ENCODE peak calls at places on chromosomes 1 and 21, in five cellular contexts. B is uterus, R is NB4, C is epithelial cell of esophagus, Z is prostate gland. W is an unnamed sample.

GRCh38 chr1:215417122-215417521 is 150.0 kb upstream of the KCTD3 start:
- DNase-seq in B (no peak), R (no peak), C (peak; percentile 32), Z (no peak), W (no peak)

GRCh38 chr1:23020731-23021130 is 1.5 kb downstream of the KDM1A start:
- DNase-seq in B (no peak), R (no peak), C (peak; percentile 4), Z (no peak), W (no peak)

GRCh38 chr1:109687641-109688499 is at the start of gene GSTM1:
- DNase-seq in B (peak; percentile 80), R (no peak), C (no peak), Z (no peak), W (no peak)

GRCh38 chr1:229945795-229946194 is 121.2 kb upstream of the GALNT2 start:
- DNase-seq in B (no peak), R (no peak), C (no peak), Z (no peak), W (no peak)

GRCh38 chr1:76826072-76826827 is 41.0 kb upstream of the ST6GALNAC5 start:
- DNase-seq in B (no peak), R (no peak), C (peak; percentile 76), Z (no peak), W (peak; percentile 5)

GRCh38 chr1:244874974-244875579 is 10.7 kb upstream of the HNRNPU start:
- DNase-seq in B (no peak), R (peak; percentile 65), C (no peak), Z (no peak), W (no peak)

GRCh38 chr1:225903623-225904022 is 14.7 kb upstream of the LEFTY1 start:
- DNase-seq in B (no peak), R (no peak), C (no peak), Z (no peak), W (no peak)

GRCh38 chr1:161427733-161428516 is 60.2 kb upstream of the CFAP126 start:
- DNase-seq in B (no peak), R (peak; percentile 36), C (peak; percentile 65), Z (no peak), W (peak; percentile 52)

GRCh38 chr1:39105061-39105840 is 79.1 kb downstream of the NDUFS5 start:
- DNase-seq in B (peak; percentile 71), R (peak; percentile 53), C (peak; percentile 84), Z (peak; percentile 65), W (peak; percentile 76)

GRCh38 chr1:167165948-167166702 is 54.6 kb upstream of the POU2F1 start:
- DNase-seq in B (no peak), R (no peak), C (no peak), Z (peak; percentile 29), W (no peak)

GRCh38 chr1:151800830-151801229 is 4.4 kb downstream of the LINGO4 start:
- DNase-seq in B (no peak), R (no peak), C (no peak), Z (no peak), W (no peak)

GRCh38 chr21:35156293-35156976 is 107.3 kb upstream of the RUNX1 start:
- DNase-seq in B (no peak), R (no peak), C (no peak), Z (no peak), W (no peak)

GRCh38 chr1:51946300-51946699 is 44.2 kb downstream of the RAB3B start:
- DNase-seq in B (no peak), R (no peak), C (peak; percentile 34), Z (no peak), W (peak; percentile 53)

GRCh38 chr1:50989694-50990093 is 19.6 kb downstream of the CDKN2C start:
- DNase-seq in B (no peak), R (no peak), C (no peak), Z (no peak), W (no peak)

GRCh38 chr1:119829636-119830035 is 18.4 kb upstream of the REG4 start:
- DNase-seq in B (no peak), R (no peak), C (no peak), Z (no peak), W (no peak)

GRCh38 chr21:35528109-35529042 is 479.3 kb upstream of the RUNX1 start:
- DNase-seq in B (no peak), R (peak; percentile 63), C (no peak), Z (no peak), W (peak; percentile 17)

GRCh38 chr1:240497908-240498307 is 114.0 kb downstream of the GREM2 start:
- DNase-seq in B (no peak), R (no peak), C (no peak), Z (no peak), W (no peak)

GRCh38 chr1:208238710-208239517 is 5.3 kb downstream of the PLXNA2 start:
- DNase-seq in B (peak; percentile 55), R (peak; percentile 44), C (peak; percentile 93), Z (peak; percentile 56), W (peak; percentile 80)

GRCh38 chr1:197958861-197959260 is 41.7 kb downstream of the LHX9 start:
- DNase-seq in B (no peak), R (no peak), C (no peak), Z (no peak), W (no peak)

GRCh38 chr21:45965084-45965826 is 16.3 kb upstream of the COL6A1 start:
- DNase-seq in B (no peak), R (no peak), C (no peak), Z (no peak), W (no peak)

GRCh38 chr1:17594690-17595601 is 55.4 kb downstream of the ARHGEF10L start:
- DNase-seq in B (no peak), R (peak; percentile 83), C (no peak), Z (no peak), W (peak; percentile 59)

GRCh38 chr1:240888039-240888786 is 276.3 kb upstream of the GREM2 start:
- DNase-seq in B (no peak), R (peak; percentile 47), C (peak; percentile 55), Z (no peak), W (peak; percentile 23)

GRCh38 chr21:35138665-35139381 is 89.7 kb upstream of the RUNX1 start:
- DNase-seq in B (no peak), R (peak; percentile 15), C (peak; percentile 93), Z (no peak), W (peak; percentile 68)

GRCh38 chr1:204350857-204351573 is 8.7 kb downstream of the PLEKHA6 start:
- DNase-seq in B (peak; percentile 79), R (no peak), C (no peak), Z (no peak), W (peak; percentile 88)

GRCh38 chr1:39282537-39283216 is 78.2 kb downstream of the MACF1 start:
- DNase-seq in B (peak; percentile 44), R (no peak), C (no peak), Z (no peak), W (no peak)

GRCh38 chr1:147647796-147648633 is 22.3 kb downstream of the ACP6 start:
- DNase-seq in B (no peak), R (peak; percentile 12), C (no peak), Z (no peak), W (no peak)

GRCh38 chr21:38376235-38376634 is 119.4 kb downstream of the KCNJ15 start:
- DNase-seq in B (no peak), R (no peak), C (no peak), Z (no peak), W (no peak)

GRCh38 chr1:18938707-18939070 is 17.8 kb downstream of the IFFO2 start:
- DNase-seq in B (no peak), R (no peak), C (no peak), Z (no peak), W (no peak)

GRCh38 chr1:167628754-167629515 is 1.1 kb upstream of the RCSD1 start:
- DNase-seq in B (peak; percentile 5), R (no peak), C (no peak), Z (no peak), W (no peak)

GRCh38 chr1:195867638-195868037 is 740.6 kb downstream of the KCNT2 start:
- DNase-seq in B (no peak), R (no peak), C (no peak), Z (no peak), W (no peak)
- H3K4me3 ChIP-seq in B (no peak overlapping the region), R (no peak overlapping the region), C (no peak overlapping the region), Z (no peak overlapping the region), W (no peak overlapping the region)

DNA sequence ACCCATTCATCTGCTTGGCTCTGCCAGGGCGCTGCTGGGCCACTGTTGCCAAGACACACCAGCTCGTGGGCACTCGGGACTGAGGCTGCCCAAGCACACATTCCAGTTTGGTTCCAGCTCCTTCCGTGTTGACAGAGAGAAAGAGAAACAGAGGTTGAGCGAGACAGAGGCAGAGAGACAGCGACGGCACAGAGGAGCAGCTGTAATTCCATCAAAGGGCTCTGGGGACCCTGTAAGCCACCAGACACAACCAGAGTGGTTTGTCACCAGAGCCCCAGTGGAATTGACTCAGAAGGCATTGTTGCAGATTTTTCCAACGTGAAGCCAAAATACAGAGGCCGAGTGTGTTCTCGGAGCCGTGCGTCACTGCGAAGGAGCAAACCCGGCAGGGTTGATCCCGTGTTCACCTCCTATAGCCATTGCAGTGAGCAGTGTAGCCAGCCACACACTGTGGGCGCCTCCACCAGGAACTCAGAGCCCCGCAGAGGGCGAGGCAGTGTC is 33.5 kb downstream of the SYF2 start:
- DNase-seq in B (no peak), R (peak; percentile 82), C (no peak), Z (peak; percentile 88), W (no peak)
- TF ChIP-seq CTCF in B (no peak), R (peak; percentile 31), C (no peak), Z (no peak), W (no peak)

DNA sequence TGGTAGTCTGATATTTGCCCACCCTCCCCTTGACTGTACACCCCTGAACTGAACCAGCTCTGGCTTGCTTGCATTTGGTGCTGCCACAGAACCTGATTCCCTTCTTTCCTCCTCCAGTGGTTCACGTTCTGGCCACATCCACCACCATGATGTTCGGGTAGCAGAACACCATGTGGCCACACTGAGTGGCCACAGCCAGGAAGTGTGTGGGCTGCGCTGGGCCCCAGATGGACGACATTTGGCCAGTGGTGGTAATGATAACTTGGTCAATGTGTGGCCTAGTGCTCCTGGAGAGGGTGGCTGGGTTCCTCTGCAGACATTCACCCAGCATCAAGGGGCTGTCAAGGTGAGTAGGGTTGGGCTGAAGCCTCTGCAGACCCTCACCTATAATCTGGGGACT is 1.8 kb downstream of the CDC20 start:
- DNase-seq in B (no peak), R (no peak), C (no peak), Z (no peak), W (no peak)
- H3K4me3 ChIP-seq in B (no peak overlapping the region), R (peak overlapping the region; percentile 77), C (peak overlapping the region; percentile 62), Z (no peak overlapping the region), W (no peak overlapping the region)

DNA sequence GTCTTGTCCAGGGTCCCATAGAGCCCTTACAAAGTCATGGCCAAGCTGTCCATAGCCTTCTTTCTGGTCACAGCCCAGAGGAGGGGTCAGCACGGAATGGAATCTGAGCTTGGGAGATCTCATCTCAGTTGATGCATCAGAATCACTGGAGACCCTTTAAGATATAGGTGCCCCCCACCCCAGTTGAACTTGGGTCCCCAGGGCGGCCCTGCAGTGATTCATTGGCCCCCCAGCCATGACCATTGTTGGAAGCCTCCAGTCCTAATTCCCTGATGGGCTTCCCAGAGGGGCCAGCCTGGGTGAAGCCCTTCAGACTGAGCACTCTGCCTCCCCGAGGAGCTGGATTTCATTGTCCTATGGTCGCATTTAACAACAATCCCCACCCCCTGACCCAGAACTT is 32.7 kb downstream of the WNT3A start:
- DNase-seq in B (no peak), R (no peak), C (no peak), Z (no peak), W (no peak)
- TF ChIP-seq CTCF in B (no peak), R (no peak), C (no peak), Z (no peak), W (no peak)

GRCh38 chr1:4796161-4796998 is 142.0 kb downstream of the AJAP1 start:
- DNase-seq in B (no peak), R (no peak), C (no peak), Z (no peak), W (no peak)
- H3K4me3 ChIP-seq in B (no peak overlapping the region), R (no peak overlapping the region), C (no peak overlapping the region), Z (no peak overlapping the region), W (no peak overlapping the region)

W was measured in cardiac fibroblast.